ENCODE peak calls at places on chromosomes 2 and 18, in seven cellular contexts. Y, H, W, F, C, D and S are unnamed samples.

GRCh38 chr2:47058061-47058931 is 96.8 kb downstream of the STPG4 start:
- DNase-seq in C (no peak), Y (no peak), D (no peak), W (peak; percentile 87), H (no peak), F (no peak), S (no peak)

GRCh38 chr18:23528580-23529472 is 25.5 kb downstream of the RMC1 start:
- DNase-seq in Y (no peak), D (no peak), W (peak; percentile 53), C (no peak), H (peak; percentile 31), F (no peak), S (no peak)

GRCh38 chr2:128501700-128502099 is 183.0 kb upstream of the HS6ST1 start:
- DNase-seq in Y (peak; percentile 15), F (no peak), D (no peak), H (no peak), C (no peak), W (no peak), S (no peak)

GRCh38 chr18:48453330-48454063 is 44.3 kb upstream of the ZBTB7C start:
- DNase-seq in C (no peak), Y (no peak), H (no peak), F (no peak), W (no peak), D (peak; percentile 17), S (no peak)

GRCh38 chr2:2192385-2192957 is 138.6 kb downstream of the MYT1L start:
- DNase-seq in F (no peak), H (no peak), W (no peak), D (no peak), C (no peak), Y (no peak), S (no peak)

GRCh38 chr2:75570948-75571729 is 10.4 kb upstream of the EVA1A start:
- DNase-seq in Y (no peak), F (peak; percentile 55), W (no peak), D (no peak), C (no peak), H (no peak), S (no peak)

GRCh38 chr18:73646772-73647171 is 500.9 kb downstream of the FBXO15 start:
- DNase-seq in Y (no peak), F (no peak), C (no peak), W (no peak), D (no peak), H (no peak), S (no peak)

GRCh38 chr2:1227289-1227900 is 185.9 kb upstream of the TPO start:
- DNase-seq in C (no peak), F (no peak), Y (no peak), H (no peak), D (no peak), W (no peak), S (no peak)

GRCh38 chr2:196677404-196677803 is 37.9 kb downstream of the CCDC150 start:
- DNase-seq in D (no peak), Y (no peak), H (no peak), C (no peak), F (no peak), W (no peak), S (no peak)

GRCh38 chr2:128323501-128323931 is 4.8 kb upstream of the HS6ST1 start:
- DNase-seq in F (no peak), D (no peak), Y (peak; percentile 24), H (peak; percentile 6), W (no peak), C (peak; percentile 9), S (no peak)

GRCh38 chr2:232970051-232970450 is 43.0 kb downstream of the NGEF start:
- DNase-seq in H (no peak), W (no peak), Y (no peak), F (no peak), C (no peak), D (no peak), S (no peak)

GRCh38 chr2:237441605-237442004 is 27.6 kb upstream of the COL6A3 start:
- DNase-seq in F (no peak), Y (no peak), W (no peak), D (no peak), C (no peak), H (no peak), S (no peak)

GRCh38 chr2:28399946-28400345 is 7.3 kb downstream of the FOSL2 start:
- DNase-seq in D (no peak), H (no peak), W (no peak), F (no peak), Y (no peak), C (no peak), S (no peak)

GRCh38 chr2:203470371-203470770 is 64.7 kb downstream of the RAPH1 start:
- DNase-seq in C (no peak), F (no peak), W (no peak), H (no peak), Y (peak; percentile 45), D (peak; percentile 11), S (no peak)

GRCh38 chr2:158293722-158294121 is 162.8 kb downstream of the CCDC148 start:
- DNase-seq in C (no peak), H (no peak), W (no peak), D (no peak), F (no peak), Y (no peak), S (no peak)

GRCh38 chr2:187993516-187993915 is 298.2 kb upstream of the GULP1 start:
- DNase-seq in Y (no peak), H (no peak), D (no peak), C (no peak), W (no peak), F (no peak), S (no peak)

GRCh38 chr18:74450626-74451025 is 6.5 kb downstream of the DIPK1C start:
- DNase-seq in Y (no peak), F (no peak), H (no peak), W (no peak), D (no peak), C (no peak), S (no peak)

GRCh38 chr2:85865539-85866164 is 23.1 kb downstream of the ST3GAL5 start:
- DNase-seq in D (peak; percentile 46), Y (no peak), F (no peak), C (no peak), W (no peak), H (no peak), S (no peak)

GRCh38 chr2:142286618-142287017 is 155.8 kb upstream of the LRP1B start:
- DNase-seq in D (no peak), H (no peak), W (no peak), C (no peak), F (no peak), Y (no peak), S (peak; percentile 51)

GRCh38 chr2:203623104-203623503 is 83.3 kb upstream of the CD28 start:
- DNase-seq in H (no peak), C (no peak), Y (no peak), W (no peak), D (no peak), F (no peak), S (no peak)

GRCh38 chr2:23901966-23902942 is 24.7 kb downstream of the ATAD2B start:
- DNase-seq in C (no peak), Y (no peak), H (no peak), F (no peak), D (no peak), W (no peak), S (no peak)

GRCh38 chr18:23881778-23882177 is 132.8 kb upstream of the TTC39C start:
- DNase-seq in H (no peak), F (no peak), W (no peak), C (no peak), D (peak; percentile 58), Y (peak; percentile 72), S (no peak)

GRCh38 chr2:48343571-48344440 is 186.1 kb upstream of the STON1 start:
- DNase-seq in F (peak; percentile 91), C (no peak), W (no peak), Y (no peak), D (no peak), H (no peak), S (no peak)

GRCh38 chr2:137168564-137168963 is 403.2 kb downstream of the THSD7B start:
- DNase-seq in Y (no peak), C (no peak), H (peak; percentile 20), F (peak; percentile 1), D (no peak), W (no peak), S (no peak)

GRCh38 chr2:23092831-23093230 is 292.1 kb upstream of the KLHL29 start:
- DNase-seq in Y (no peak), H (no peak), F (no peak), D (no peak), C (no peak), W (no peak), S (no peak)

GRCh38 chr18:31596081-31596872 is 4.6 kb downstream of the TTR start:
- DNase-seq in F (no peak), D (no peak), H (no peak), Y (no peak), W (no peak), C (no peak), S (no peak)

GRCh38 chr18:2471523-2471922 is 99.8 kb downstream of the METTL4 start:
- DNase-seq in H (no peak), C (no peak), Y (no peak), D (no peak), W (no peak), F (no peak), S (no peak)

GRCh38 chr2:10717630-10718029 is 3.8 kb upstream of the ATP6V1C2 start:
- DNase-seq in H (peak; percentile 27), Y (no peak), D (peak; percentile 58), F (peak; percentile 87), W (no peak), C (no peak), S (no peak)

GRCh38 chr18:69128978-69129377 is 271.7 kb upstream of the DOK6 start:
- DNase-seq in D (no peak), C (no peak), W (no peak), F (no peak), Y (no peak), H (no peak), S (no peak)

GRCh38 chr2:55112229-55113016 is 62.2 kb upstream of the RTN4 start:
- DNase-seq in H (peak; percentile 90), D (no peak), F (peak; percentile 79), C (no peak), Y (peak; percentile 33), W (peak; percentile 89), S (peak; percentile 83)
- H3K4me3 ChIP-seq in H (peak overlapping the region; percentile 0), D (no peak overlapping the region), F (no peak overlapping the region), C (no peak overlapping the region), Y (no peak overlapping the region), W (peak overlapping the region; percentile 21), S (no peak overlapping the region)

GRCh38 chr2:68915345-68915841 is 37.3 kb downstream of the GKN2 start:
- DNase-seq in D (no peak), F (no peak), C (no peak), W (no peak), H (no peak), Y (no peak), S (no peak)
- H3K4me1 ChIP-seq in D (no peaks in the 10 kb centered on the region), F (peaks cover 5% of the 10 kb centered on the region), C (peaks cover 13% of the 10 kb centered on the region), W (no peaks in the 10 kb centered on the region), H (no peaks in the 10 kb centered on the region), Y (peaks cover 7% of the 10 kb centered on the region), S (peaks cover 8% of the 10 kb centered on the region)

GRCh38 chr2:135252805-135253458 is 200.8 kb downstream of the RAB3GAP1 start:
- DNase-seq in D (no peak), F (no peak), H (no peak), W (no peak), Y (no peak), C (no peak), S (peak; percentile 91)
- H3K9me3 ChIP-seq in D (no peaks in the 10 kb centered on the region), F (no peaks in the 10 kb centered on the region), H (no peaks in the 10 kb centered on the region), W (no peaks in the 10 kb centered on the region), Y (peaks cover 25% of the 10 kb centered on the region), C (no peaks in the 10 kb centered on the region), S (no peaks in the 10 kb centered on the region)

GRCh38 chr2:201235865-201236811 is 24.2 kb upstream of the CASP8 start:
- DNase-seq in D (peak; percentile 51), Y (no peak), C (peak; percentile 47), W (peak; percentile 63), F (peak; percentile 73), H (peak; percentile 71), S (peak; percentile 73)
- H3K4me3 ChIP-seq in D (no peak overlapping the region), Y (peak overlapping the region; percentile 53), C (peak overlapping the region; percentile 25), W (peak overlapping the region; percentile 25), F (no peak overlapping the region), H (peak overlapping the region; percentile 8), S (peak overlapping the region; percentile 42)